ENCODE peak calls at places on chromosomes 12 and 14, in ten cellular contexts. Y is endothelial cell, S is osteocyte, J is lung, M is AG04450, P is HCT116, B is spleen, N is K562, G is NB4, Z is epithelial cell of proximal tubule. F is an unnamed sample.

GRCh38 chr12:20508362-20508761 is 140.0 kb downstream of the PDE3A start:
- DNase-seq in Y (no peak), G (no peak), M (no peak), Z (no peak), B (no peak), P (no peak), S (no peak), N (no peak), J (no peak), F (peak)

GRCh38 chr12:85831327-85831990 is 4.8 kb downstream of the RASSF9 start:
- DNase-seq in S (no peak), G (no peak), B (no peak), J (no peak), P (no peak), Z (no peak), M (no peak), N (no peak), Y (no peak), F (no peak)

GRCh38 chr12:21500786-21501257 is 613 bp downstream of the RECQL start:
- DNase-seq in P (no peak), Y (no peak), S (no peak), M (no peak), G (no peak), Z (no peak), B (no peak), J (no peak), N (no peak), F (no peak)

GRCh38 chr12:47326190-47326589 is 246.4 kb upstream of the AMIGO2 start:
- DNase-seq in S (no peak), Z (no peak), G (no peak), Y (no peak), P (no peak), N (no peak), J (no peak), M (no peak), B (no peak), F (no peak)

GRCh38 chr12:52195065-52195730 is 3.4 kb upstream of the KRT80 start:
- DNase-seq in Z (no peak), M (no peak), P (no peak), J (no peak), G (peak), B (no peak), Y (no peak), S (no peak), N (peak), F (no peak)

GRCh38 chr14:92105845-92106094 is 612 bp downstream of the ATXN3 start:
- DNase-seq in S (no peak), N (no peak), Z (no peak), Y (no peak), M (no peak), J (peak), B (peak), P (no peak), G (peak), F (peak)

GRCh38 chr14:91229743-91230200 is 14.7 kb downstream of the GPR68 start:
- DNase-seq in M (no peak), Z (no peak), G (peak), S (no peak), B (peak), N (no peak), Y (no peak), P (no peak), J (no peak), F (no peak)

GRCh38 chr12:111296906-111297463 is 71.9 kb downstream of the PHETA1 start:
- DNase-seq in G (no peak), M (no peak), Z (no peak), Y (no peak), B (no peak), S (no peak), P (no peak), N (no peak), J (no peak), F (no peak)

GRCh38 chr14:96090441-96091148 is 51.4 kb downstream of the C14orf132 start:
- DNase-seq in Z (no peak), J (no peak), B (peak), P (no peak), N (no peak), S (peak), G (no peak), M (peak), Y (no peak), F (no peak)

GRCh38 chr14:25122188-25122587 is 72.2 kb upstream of the STXBP6 start:
- DNase-seq in S (no peak), Z (no peak), P (no peak), Y (no peak), B (no peak), M (no peak), G (no peak), J (no peak), N (no peak), F (no peak)

GRCh38 chr14:96088131-96088880 is 49.1 kb downstream of the C14orf132 start:
- DNase-seq in J (no peak), G (no peak), Z (no peak), M (no peak), B (peak), S (no peak), P (no peak), N (no peak), Y (no peak), F (no peak)

GRCh38 chr14:35883677-35884293 is 57.6 kb downstream of the BRMS1L start:
- DNase-seq in J (no peak), N (no peak), M (no peak), G (peak), Y (peak), Z (no peak), B (no peak), P (no peak), S (no peak), F (peak)

GRCh38 chr12:68334136-68334535 is 2.0 kb upstream of the MDM1 start:
- DNase-seq in M (no peak), B (no peak), N (no peak), P (no peak), S (no peak), J (no peak), G (peak), Y (no peak), Z (no peak), F (no peak)

GRCh38 chr12:56261503-56262230 is 3.5 kb upstream of the ANKRD52 start:
- DNase-seq in G (no peak), N (no peak), Y (no peak), P (peak), Z (peak), J (no peak), S (no peak), M (no peak), B (no peak), F (peak)

GRCh38 chr12:54285150-54286041 is 4.9 kb downstream of the HNRNPA1 start:
- DNase-seq in Y (no peak), P (no peak), J (no peak), S (no peak), G (peak), B (no peak), M (no peak), Z (no peak), N (peak), F (no peak)
- TF ChIP-seq CTCF in Y (peak), P (peak), J (no peak), S (peak), G (no peak), B (no peak), M (peak), Z (peak), N (no peak), F (peak)

GRCh38 chr14:43937001-43937400 is 570.1 kb downstream of the FSCB start:
- DNase-seq in S (no peak), B (no peak), Z (no peak), Y (no peak), M (no peak), G (no peak), P (no peak), J (no peak), N (no peak), F (no peak)
- TF ChIP-seq CTCF in S (no peak), B (no peak), Z (no peak), Y (no peak), M (no peak), G (no peak), P (no peak), J (no peak), N (no peak), F (no peak)

DNA sequence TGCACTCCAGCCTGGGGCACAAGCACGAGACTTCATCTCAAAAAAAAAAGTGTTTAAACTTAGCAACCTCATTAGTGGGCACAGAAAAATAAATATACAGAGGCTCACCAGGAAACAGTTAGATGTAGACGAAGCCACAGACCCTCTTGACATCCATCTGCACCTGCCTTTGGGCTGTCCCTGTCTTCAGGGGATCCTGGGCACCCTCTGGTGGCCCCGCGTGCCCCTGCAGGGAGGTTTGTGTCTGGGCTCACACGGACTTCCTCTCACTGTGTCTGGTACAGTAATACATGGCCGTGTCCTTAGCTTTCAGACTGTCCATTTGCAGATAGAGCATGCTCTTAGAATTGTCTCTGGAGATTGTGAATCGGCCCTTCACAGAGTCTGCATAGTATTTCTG is 916.5 kb downstream of the TMEM121 start:
- DNase-seq in B (no peak), Z (no peak), P (no peak), G (peak), Y (no peak), J (no peak), S (no peak), N (no peak), M (no peak), F (peak)
- TF ChIP-seq CTCF in B (peak), Z (no peak), P (no peak), G (peak), Y (no peak), J (no peak), S (no peak), N (peak), M (no peak), F (peak)

GRCh38 chr12:15152456-15152855 is 68.8 kb downstream of the RERG start:
- DNase-seq in Y (no peak), Z (no peak), J (no peak), G (no peak), N (no peak), S (no peak), P (no peak), M (no peak), B (no peak), F (peak)
- TF ChIP-seq CTCF in Y (no peak), Z (peak), J (no peak), G (no peak), N (no peak), S (peak), P (peak), M (peak), B (no peak), F (peak)

GRCh38 chr12:114360485-114360884 is 45.5 kb downstream of the TBX5 start:
- DNase-seq in S (no peak), P (no peak), N (no peak), Z (no peak), Y (no peak), G (no peak), M (no peak), B (no peak), J (no peak), F (no peak)

GRCh38 chr12:114355389-114356088 is 50.4 kb downstream of the TBX5 start:
- DNase-seq in P (peak), S (no peak), J (no peak), N (no peak), G (peak), Y (peak), M (no peak), B (no peak), Z (no peak), F (peak)
- TF ChIP-seq CTCF in P (peak), S (no peak), J (no peak), N (peak), G (peak), Y (peak), M (peak), B (no peak), Z (no peak), F (no peak)

GRCh38 chr12:109443794-109444193 is 33.3 kb downstream of the KCTD10 start:
- DNase-seq in Z (no peak), J (peak), N (no peak), G (no peak), M (no peak), S (no peak), B (no peak), Y (no peak), P (no peak), F (no peak)
- TF ChIP-seq CTCF in Z (no peak), J (no peak), N (no peak), G (no peak), M (no peak), S (no peak), B (no peak), Y (no peak), P (no peak), F (no peak)

GRCh38 chr12:24025153-24025798 is 75.8 kb upstream of the SOX5 start:
- DNase-seq in Z (no peak), S (no peak), B (no peak), N (peak), J (no peak), M (no peak), Y (no peak), P (no peak), G (peak), F (peak)
- TF ChIP-seq CTCF in Z (peak), S (peak), B (peak), N (peak), J (no peak), M (peak), Y (peak), P (no peak), G (peak), F (peak)

GRCh38 chr12:103833891-103834290 is 7.1 kb downstream of the NT5DC3 start:
- DNase-seq in P (no peak), N (no peak), J (no peak), Y (no peak), G (peak), B (no peak), S (no peak), Z (no peak), M (no peak), F (no peak)
- TF ChIP-seq CTCF in P (no peak), N (peak), J (no peak), Y (no peak), G (peak), B (no peak), S (no peak), Z (no peak), M (peak), F (no peak)

DNA sequence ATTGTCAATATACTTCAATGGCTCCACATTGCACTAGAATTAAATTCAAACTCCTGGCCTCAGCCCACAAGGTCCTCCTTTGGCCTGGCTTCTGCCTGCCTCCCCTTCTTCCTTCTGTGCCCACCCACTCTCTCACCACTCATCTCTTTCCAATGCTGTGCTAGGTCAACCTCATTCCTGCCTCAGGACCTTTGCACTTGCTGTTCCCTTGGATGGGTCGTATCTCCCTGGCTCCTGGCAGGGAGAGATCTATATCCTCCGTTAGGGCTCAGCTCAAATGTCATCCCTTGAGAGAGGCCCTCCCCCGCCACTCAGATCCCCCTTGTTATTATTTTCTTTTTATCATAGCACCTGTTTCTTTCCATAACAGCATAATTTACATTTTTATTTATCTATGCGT is 79.9 kb upstream of the LHX5 start:
- DNase-seq in J (no peak), M (no peak), Y (no peak), P (no peak), G (no peak), B (no peak), S (no peak), Z (no peak), N (no peak), F (no peak)
- TF ChIP-seq CTCF in J (no peak), M (no peak), Y (no peak), P (no peak), G (no peak), B (no peak), S (no peak), Z (no peak), N (no peak), F (no peak)